ENCODE peak calls at places on chromosomes 2 and 18, in six cellular contexts. D is GF-D8; R is Calu3; C is GM19239; W is sciatic nerve; X is activated naive CD4-positive, alpha-beta T cell treated with anti-CD3 and anti-CD28 coated beads, Interleukin-2, amount 10 ng/mL, durations not matched to agents 7 days and 5 days. Y is an unnamed sample.

GRCh38 chr18:68925268-68925667 is 127.4 kb downstream of the CCDC102B start:
- DNase-seq in D (no peak), R (peak), C (peak), W (no peak), X (no peak), Y (no peak)

GRCh38 chr18:45637546-45638327 is 22.5 kb downstream of the SLC14A2 start:
- DNase-seq in D (peak), R (no peak), C (no peak), W (no peak), X (no peak), Y (no peak)

GRCh38 chr18:5455644-5456043 is 88.2 kb downstream of the EPB41L3 start:
- DNase-seq in D (no peak), R (no peak), C (no peak), W (no peak), X (no peak), Y (no peak)

GRCh38 chr18:45974088-45974536 is 7.0 kb upstream of the EPG5 start:
- DNase-seq in D (peak), R (peak), C (no peak), W (peak), X (peak), Y (peak)

GRCh38 chr2:196962325-196962724 is 35.8 kb upstream of the PGAP1 start:
- DNase-seq in D (no peak), R (no peak), C (no peak), W (no peak), X (no peak), Y (no peak)

GRCh38 chr2:113127646-113128385 is 418 bp downstream of the IL1RN start:
- DNase-seq in D (no peak), R (no peak), C (no peak), W (no peak), X (no peak), Y (no peak)

GRCh38 chr2:160201849-160202539 is 1.9 kb upstream of the ITGB6 start:
- DNase-seq in D (no peak), R (no peak), C (no peak), W (no peak), X (no peak), Y (no peak)

GRCh38 chr2:231102772-231103171 is 22.1 kb downstream of the HTR2B start:
- DNase-seq in D (no peak), R (no peak), C (no peak), W (no peak), X (no peak), Y (no peak)

GRCh38 chr2:27885246-27885645 is 4.9 kb downstream of the RBKS start:
- DNase-seq in D (no peak), R (no peak), C (no peak), W (no peak), X (no peak), Y (no peak)

GRCh38 chr2:31322376-31322775 is 88.4 kb downstream of the EHD3 start:
- DNase-seq in D (no peak), R (no peak), C (no peak), W (no peak), X (no peak), Y (no peak)

GRCh38 chr2:177239934-177240600 is 24.5 kb downstream of the NFE2L2 start:
- DNase-seq in D (peak), R (peak), C (no peak), W (no peak), X (peak), Y (peak)

GRCh38 chr2:20370191-20370590 is 19.5 kb upstream of the PUM2 start:
- DNase-seq in D (no peak), R (no peak), C (no peak), W (no peak), X (no peak), Y (no peak)

GRCh38 chr18:24790347-24790746 is 329.9 kb downstream of the HRH4 start:
- DNase-seq in D (no peak), R (no peak), C (no peak), W (no peak), X (no peak), Y (no peak)

GRCh38 chr2:172969609-172970008 is 106.0 kb upstream of the MAP3K20 start:
- DNase-seq in D (no peak), R (no peak), C (no peak), W (no peak), X (no peak), Y (no peak)

GRCh38 chr2:121185571-121186074 is 99.4 kb downstream of the TFCP2L1 start:
- DNase-seq in D (no peak), R (peak), C (no peak), W (no peak), X (no peak), Y (no peak)

GRCh38 chr18:34809697-34810096 is 99.6 kb downstream of the DTNA start:
- DNase-seq in D (no peak), R (peak), C (no peak), W (peak), X (no peak), Y (peak)